ENCODE peak calls at places on chromosomes 5 and 9, in eight cellular contexts. T is AG09309; U is AG10803; Y is astrocyte of the spinal cord; K is AG04449; N is CD8-positive, alpha-beta T cell; W is fibroblast of pulmonary artery; E is fibroblast of mammary gland. C is an unnamed sample.

GRCh38 chr5:178203670-178204204 is 596 bp upstream of the HNRNPAB start:
- DNase-seq in K (no peak), W (no peak), Y (no peak), E (no peak), T (no peak), U (no peak), N (peak; percentile 5), C (no peak)

GRCh38 chr5:174396541-174396940 is 327.8 kb upstream of the MSX2 start:
- DNase-seq in W (no peak), U (no peak), T (no peak), Y (no peak), E (no peak), N (no peak), K (no peak), C (no peak)

GRCh38 chr9:61634192-61634591 is 444.4 kb downstream of the SPATA31A7 start:
- DNase-seq in Y (no peak), K (no peak), T (no peak), U (no peak), E (no peak), W (no peak), N (no peak), C (no peak)

GRCh38 chr5:13866792-13867191 is 77.7 kb downstream of the DNAH5 start:
- DNase-seq in T (no peak), U (peak; percentile 20), W (peak; percentile 30), K (no peak), Y (peak; percentile 39), N (no peak), E (peak; percentile 30), C (peak; percentile 19)

GRCh38 chr9:77163889-77164288 is 13.4 kb upstream of the VPS13A start:
- DNase-seq in W (peak; percentile 91), E (peak; percentile 81), Y (no peak), T (peak; percentile 45), K (peak; percentile 62), U (peak; percentile 86), N (no peak), C (no peak)

GRCh38 chr5:15560421-15560820 is 60.4 kb downstream of the FBXL7 start:
- DNase-seq in T (no peak), N (no peak), E (no peak), W (no peak), K (no peak), Y (no peak), U (peak; percentile 23), C (no peak)

GRCh38 chr5:160787247-160787646 is 64.8 kb downstream of the ATP10B start:
- DNase-seq in W (peak; percentile 0), T (no peak), U (no peak), N (no peak), E (no peak), Y (no peak), K (no peak), C (peak; percentile 8)

GRCh38 chr5:570886-571285 is 41.3 kb upstream of the CEP72 start:
- DNase-seq in T (no peak), K (no peak), U (no peak), Y (no peak), N (no peak), W (no peak), E (no peak), C (no peak)

GRCh38 chr5:151051066-151051930 is 29.5 kb downstream of the TNIP1 start:
- DNase-seq in U (peak; percentile 74), Y (peak; percentile 78), K (no peak), N (peak; percentile 50), W (peak; percentile 88), T (peak; percentile 33), E (peak; percentile 81), C (peak; percentile 41)

GRCh38 chr9:112166176-112167140 is 8.6 kb downstream of the SUSD1 start:
- DNase-seq in W (peak; percentile 40), T (no peak), Y (peak; percentile 43), K (no peak), N (no peak), U (peak; percentile 84), E (peak; percentile 42), C (no peak)

GRCh38 chr5:116454417-116454927 is 120.2 kb downstream of the SEMA6A start:
- DNase-seq in W (peak; percentile 81), U (peak; percentile 91), T (peak; percentile 71), Y (peak; percentile 92), N (no peak), E (peak; percentile 94), K (peak; percentile 76), C (peak; percentile 16)

GRCh38 chr5:147961208-147961749 is 54.9 kb upstream of the C5orf46 start:
- DNase-seq in N (no peak), U (no peak), E (no peak), Y (no peak), W (no peak), K (no peak), T (no peak), C (no peak)
- H3K4me3 ChIP-seq in N (no peak overlapping the region), U (no peak overlapping the region), E (no peak overlapping the region), Y (no peak overlapping the region), W (no peak overlapping the region), K (no peak overlapping the region), T (no peak overlapping the region), C (no peak overlapping the region)

DNA sequence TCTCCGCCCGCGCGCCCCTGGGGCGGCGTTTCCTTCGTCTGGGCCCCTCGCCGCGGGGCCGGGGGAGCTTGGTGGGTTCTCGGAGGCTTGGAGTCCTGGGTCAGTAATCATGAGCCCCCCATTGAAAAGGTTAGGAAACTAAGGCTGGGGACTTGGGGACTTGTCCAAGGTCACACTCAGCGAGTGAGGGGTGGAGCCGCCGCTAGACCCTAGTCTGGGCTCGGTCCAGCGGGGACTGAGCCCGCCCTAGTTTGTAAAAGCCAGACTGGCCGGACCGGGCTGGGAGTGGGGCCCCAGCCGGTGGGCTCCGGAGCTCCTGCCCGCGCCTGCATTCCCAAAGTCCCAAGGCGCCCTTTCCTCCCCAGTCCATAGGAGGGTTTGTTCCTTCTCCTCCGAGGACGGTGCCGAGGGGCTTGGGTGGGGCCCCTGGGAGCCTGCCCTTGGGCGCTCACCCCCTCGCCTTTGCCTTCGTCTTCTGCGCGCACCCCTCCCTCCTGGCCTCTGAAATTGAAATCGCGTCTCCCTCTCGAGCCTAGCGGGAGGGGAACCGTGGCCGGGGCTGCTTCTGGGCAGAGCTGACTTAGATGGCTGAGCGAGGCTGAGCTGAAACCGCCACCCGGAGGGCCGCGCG is 995 bp downstream of the OLFM1 start:
- DNase-seq in Y (no peak), U (no peak), W (no peak), K (no peak), N (no peak), E (no peak), T (no peak), C (no peak)
- H3K4me3 ChIP-seq in Y (no peak overlapping the region), U (no peak overlapping the region), W (no peak overlapping the region), K (no peak overlapping the region), N (no peak overlapping the region), E (no peak overlapping the region), T (no peak overlapping the region), C (no peak overlapping the region)

GRCh38 chr5:139647406-139648204 is 544 bp upstream of the CXXC5 start:
- DNase-seq in K (no peak), E (no peak), U (no peak), Y (no peak), N (no peak), T (no peak), W (no peak), C (no peak)
- H3K4me3 ChIP-seq in K (peak overlapping the region; percentile 85), E (peak overlapping the region; percentile 34), U (peak overlapping the region; percentile 53), Y (peak overlapping the region; percentile 89), N (peak overlapping the region; percentile 8), T (peak overlapping the region; percentile 43), W (peak overlapping the region; percentile 70), C (no peak overlapping the region)

DNA sequence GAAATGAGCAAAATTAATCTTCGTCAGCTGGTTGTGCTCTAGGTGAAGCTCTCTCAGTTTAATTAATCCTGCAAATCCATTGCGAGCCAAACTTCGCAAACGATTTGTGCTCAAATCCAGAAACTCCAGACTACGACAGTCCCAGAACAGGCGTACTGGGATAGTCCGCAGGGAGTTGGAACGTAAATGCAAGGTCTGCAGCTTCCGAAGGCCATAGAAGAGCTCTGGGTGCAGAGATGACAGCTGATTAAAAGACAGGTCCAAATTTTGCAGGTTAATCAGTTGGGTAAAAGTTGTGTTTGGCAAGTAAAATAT is 1.3 kb downstream of the LRRTM2 start:
- DNase-seq in K (no peak), E (no peak), U (no peak), W (no peak), N (no peak), T (no peak), Y (no peak), C (no peak)
- H3K4me3 ChIP-seq in K (no peak overlapping the region), E (no peak overlapping the region), U (no peak overlapping the region), W (no peak overlapping the region), N (no peak overlapping the region), T (no peak overlapping the region), Y (peak overlapping the region; percentile 39), C (no peak overlapping the region)

DNA sequence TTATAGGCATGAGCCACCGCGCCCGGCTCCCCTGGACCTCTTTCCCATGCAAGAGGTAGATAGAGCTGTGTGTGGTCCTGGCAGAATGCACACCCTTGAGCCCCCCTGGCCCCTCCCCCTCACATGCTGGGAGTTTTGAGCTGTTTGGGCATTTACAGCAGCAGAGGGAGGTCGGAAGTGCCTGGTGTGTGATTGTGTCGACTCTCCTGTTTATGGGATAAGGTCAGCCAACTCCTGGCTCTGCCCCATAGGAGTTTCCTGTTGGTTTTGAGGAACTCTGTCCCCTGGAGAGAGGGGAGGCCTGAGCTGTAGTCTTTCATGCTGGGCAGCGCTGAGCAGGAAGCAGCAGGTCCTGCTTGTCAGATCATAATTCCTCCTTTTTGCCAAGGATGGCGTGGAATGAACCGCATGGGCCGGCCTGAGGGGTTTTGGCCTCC is 6.0 kb downstream of the LRRC8A start:
- DNase-seq in E (no peak), W (peak; percentile 68), Y (peak; percentile 83), N (no peak), U (no peak), T (no peak), K (no peak), C (no peak)
- H3K4me3 ChIP-seq in E (no peak overlapping the region), W (no peak overlapping the region), Y (no peak overlapping the region), N (no peak overlapping the region), U (no peak overlapping the region), T (no peak overlapping the region), K (no peak overlapping the region), C (no peak overlapping the region)

GRCh38 chr9:97804059-97804365 is 49.0 kb upstream of the FOXE1 start:
- DNase-seq in W (no peak), K (no peak), Y (no peak), U (no peak), E (no peak), T (no peak), N (no peak), C (no peak)
- H3K4me3 ChIP-seq in W (no peak overlapping the region), K (no peak overlapping the region), Y (no peak overlapping the region), U (no peak overlapping the region), E (no peak overlapping the region), T (no peak overlapping the region), N (peak overlapping the region; percentile 56), C (peak overlapping the region; percentile 50)

GRCh38 chr9:137071282-137071681 is 925 bp upstream of the SAPCD2 start:
- DNase-seq in K (no peak), Y (no peak), W (no peak), T (no peak), N (no peak), E (no peak), U (no peak), C (no peak)

GRCh38 chr9:137068539-137069507 is 1.5 kb downstream of the SAPCD2 start:
- DNase-seq in K (no peak), T (no peak), W (no peak), Y (no peak), U (no peak), E (no peak), N (no peak), C (no peak)

GRCh38 chr9:137069508-137070071 is 767 bp downstream of the SAPCD2 start:
- DNase-seq in E (no peak), K (no peak), T (no peak), Y (no peak), U (no peak), N (no peak), W (no peak), C (no peak)

GRCh38 chr9:137070906-137071275 is 534 bp upstream of the SAPCD2 start:
- DNase-seq in K (no peak), T (no peak), N (no peak), W (no peak), Y (no peak), E (no peak), U (no peak), C (no peak)

GRCh38 chr9:137070201-137070905 is at the start of gene SAPCD2:
- DNase-seq in W (peak; percentile 81), K (no peak), Y (peak; percentile 80), U (peak; percentile 77), N (peak; percentile 66), E (peak; percentile 77), T (no peak), C (peak; percentile 85)
- H3K4me3 ChIP-seq in W (peak within 1 kb of the TSS; percentile 36), K (peak within 1 kb of the TSS; percentile 53), Y (peak within 1 kb of the TSS; percentile 43), U (peak within 1 kb of the TSS; percentile 44), N (peak within 1 kb of the TSS; percentile 50), E (peak within 1 kb of the TSS; percentile 41), T (peak within 1 kb of the TSS; percentile 52), C (peak within 1 kb of the TSS; percentile 60)